ENCODE peak calls at places on chromosome 10, in eight cellular contexts. G, O, J, P, V, L, H and X are unnamed samples.

GRCh38 chr10:110175406-110175805 is 32.0 kb upstream of the MXI1 start:
- DNase-seq in V (no peak), G (no peak), H (peak; percentile 11), J (no peak), P (no peak), O (no peak), L (no peak), X (peak; percentile 32)

GRCh38 chr10:86258940-86259339 is 107.7 kb downstream of the GRID1 start:
- DNase-seq in L (no peak), P (no peak), H (no peak), J (no peak), G (no peak), V (no peak), O (peak; percentile 33), X (peak; percentile 50)

GRCh38 chr10:61076572-61077114 is 132.7 kb upstream of the RHOBTB1 start:
- DNase-seq in P (no peak), H (no peak), L (no peak), O (no peak), G (no peak), J (no peak), V (no peak), X (no peak)

GRCh38 chr10:124318076-124318475 is 100.6 kb downstream of the OAT start:
- DNase-seq in V (no peak), O (no peak), P (no peak), J (no peak), G (no peak), H (no peak), L (no peak), X (peak; percentile 62)

GRCh38 chr10:85333594-85333993 is 1005.2 kb downstream of the CCSER2 start:
- DNase-seq in J (no peak), H (no peak), L (no peak), V (no peak), G (no peak), O (no peak), P (no peak), X (no peak)

GRCh38 chr10:125340871-125341270 is 180.5 kb upstream of the CTBP2 start:
- DNase-seq in H (peak; percentile 43), O (no peak), L (no peak), G (no peak), J (no peak), P (no peak), V (no peak), X (no peak)

GRCh38 chr10:86373251-86373650 is 6.7 kb upstream of the GRID1 start:
- DNase-seq in P (no peak), H (no peak), O (peak; percentile 34), V (no peak), J (no peak), L (no peak), G (no peak), X (peak; percentile 50)

GRCh38 chr10:125263551-125263950 is 103.2 kb upstream of the CTBP2 start:
- DNase-seq in J (no peak), H (no peak), L (no peak), O (no peak), P (no peak), G (no peak), V (no peak), X (peak; percentile 13)

GRCh38 chr10:77333610-77334340 is 303.8 kb downstream of the KCNMA1 start:
- DNase-seq in J (no peak), H (peak; percentile 37), V (no peak), P (no peak), O (no peak), G (no peak), L (no peak), X (no peak)

GRCh38 chr10:71024490-71024889 is 136.1 kb upstream of the PCBD1 start:
- DNase-seq in J (no peak), L (no peak), P (no peak), V (no peak), H (no peak), G (no peak), O (no peak), X (no peak)

GRCh38 chr10:30727524-30727923 is 98.0 kb upstream of the LYZL2 start:
- DNase-seq in G (no peak), V (no peak), O (no peak), L (no peak), P (no peak), J (no peak), H (no peak), X (no peak)

GRCh38 chr10:11304906-11305585 is 287.4 kb downstream of the CELF2 start:
- DNase-seq in L (no peak), J (no peak), G (no peak), H (no peak), P (no peak), V (no peak), O (no peak), X (no peak)

GRCh38 chr10:3090914-3091313 is 23.6 kb downstream of the PFKP start:
- DNase-seq in J (no peak), G (no peak), P (no peak), O (peak; percentile 53), V (no peak), L (no peak), H (peak; percentile 49), X (no peak)

DNA sequence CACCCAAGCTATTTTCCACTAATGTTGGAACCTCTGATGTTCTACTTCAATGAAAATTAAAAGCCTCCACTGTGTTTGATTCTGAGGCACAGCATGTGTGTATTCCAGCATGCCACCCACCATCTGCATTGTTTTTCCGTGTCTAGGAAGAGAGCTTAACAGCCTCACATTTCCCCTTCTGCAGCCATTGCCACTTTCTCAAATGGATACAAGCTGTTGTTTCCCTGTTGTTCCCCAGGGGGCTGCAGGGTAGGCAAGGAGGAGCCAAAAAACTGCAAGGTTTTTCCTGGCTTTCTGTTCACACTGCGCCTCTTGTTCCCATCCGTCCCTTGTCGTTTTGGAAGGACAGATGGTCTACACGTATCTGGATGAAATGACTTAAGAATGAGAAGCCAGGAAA is 72.3 kb upstream of the DNAJB12 start:
- DNase-seq in H (no peak), V (no peak), G (no peak), L (no peak), O (no peak), J (no peak), P (no peak), X (no peak)
- TF ChIP-seq CTCF in H (no peak), V (no peak), G (no peak), L (no peak), O (no peak), J (no peak), P (no peak), X (no peak)

GRCh38 chr10:12549297-12549696 is 199.9 kb downstream of the CAMK1D start:
- DNase-seq in V (no peak), J (no peak), H (no peak), G (no peak), O (no peak), L (peak; percentile 40), P (no peak), X (no peak)
- TF ChIP-seq CTCF in V (peak; percentile 37), J (no peak), H (no peak), G (peak; percentile 25), O (no peak), L (peak; percentile 62), P (peak; percentile 32), X (no peak)

GRCh38 chr10:5344746-5345145 is 20.0 kb upstream of the UCN3 start:
- DNase-seq in G (no peak), V (no peak), J (no peak), O (no peak), P (no peak), L (no peak), H (no peak), X (no peak)

GRCh38 chr10:5346881-5347280 is 17.9 kb upstream of the UCN3 start:
- DNase-seq in L (no peak), J (no peak), G (no peak), V (no peak), P (no peak), O (no peak), H (no peak), X (no peak)

GRCh38 chr10:5343979-5344378 is 20.8 kb upstream of the UCN3 start:
- DNase-seq in G (no peak), P (no peak), H (no peak), J (no peak), O (no peak), V (no peak), L (no peak), X (no peak)

GRCh38 chr10:5343092-5343491 is 21.7 kb upstream of the UCN3 start:
- DNase-seq in O (no peak), P (no peak), L (no peak), H (no peak), G (no peak), J (no peak), V (no peak), X (no peak)

GRCh38 chr10:5343561-5343960 is 21.2 kb upstream of the UCN3 start:
- DNase-seq in H (no peak), V (no peak), O (no peak), P (no peak), L (no peak), G (no peak), J (no peak), X (no peak)
- TF ChIP-seq CTCF in H (no peak), V (no peak), O (no peak), P (no peak), L (no peak), G (peak; percentile 19), J (no peak), X (no peak)

GRCh38 chr10:31926765-31927596 is 1.6 kb downstream of the ARHGAP12 start:
- DNase-seq in L (no peak), J (no peak), P (no peak), O (no peak), H (no peak), V (no peak), G (no peak), X (no peak)

GRCh38 chr10:31928531-31929259 is at the start of gene ARHGAP12:
- DNase-seq in L (peak; percentile 85), H (peak; percentile 68), O (peak; percentile 94), P (peak; percentile 87), V (peak; percentile 96), J (peak; percentile 38), G (peak; percentile 89), X (peak; percentile 96)

GRCh38 chr10:31926154-31926553 is 2.5 kb downstream of the ARHGAP12 start:
- DNase-seq in G (no peak), H (peak; percentile 11), L (no peak), V (no peak), O (no peak), J (no peak), P (no peak), X (no peak)

GRCh38 chr10:31929260-31929985 is 792 bp upstream of the ARHGAP12 start:
- DNase-seq in L (peak; percentile 33), G (peak; percentile 64), P (peak; percentile 44), O (no peak), J (no peak), V (peak; percentile 84), H (peak; percentile 40), X (peak; percentile 70)

DNA sequence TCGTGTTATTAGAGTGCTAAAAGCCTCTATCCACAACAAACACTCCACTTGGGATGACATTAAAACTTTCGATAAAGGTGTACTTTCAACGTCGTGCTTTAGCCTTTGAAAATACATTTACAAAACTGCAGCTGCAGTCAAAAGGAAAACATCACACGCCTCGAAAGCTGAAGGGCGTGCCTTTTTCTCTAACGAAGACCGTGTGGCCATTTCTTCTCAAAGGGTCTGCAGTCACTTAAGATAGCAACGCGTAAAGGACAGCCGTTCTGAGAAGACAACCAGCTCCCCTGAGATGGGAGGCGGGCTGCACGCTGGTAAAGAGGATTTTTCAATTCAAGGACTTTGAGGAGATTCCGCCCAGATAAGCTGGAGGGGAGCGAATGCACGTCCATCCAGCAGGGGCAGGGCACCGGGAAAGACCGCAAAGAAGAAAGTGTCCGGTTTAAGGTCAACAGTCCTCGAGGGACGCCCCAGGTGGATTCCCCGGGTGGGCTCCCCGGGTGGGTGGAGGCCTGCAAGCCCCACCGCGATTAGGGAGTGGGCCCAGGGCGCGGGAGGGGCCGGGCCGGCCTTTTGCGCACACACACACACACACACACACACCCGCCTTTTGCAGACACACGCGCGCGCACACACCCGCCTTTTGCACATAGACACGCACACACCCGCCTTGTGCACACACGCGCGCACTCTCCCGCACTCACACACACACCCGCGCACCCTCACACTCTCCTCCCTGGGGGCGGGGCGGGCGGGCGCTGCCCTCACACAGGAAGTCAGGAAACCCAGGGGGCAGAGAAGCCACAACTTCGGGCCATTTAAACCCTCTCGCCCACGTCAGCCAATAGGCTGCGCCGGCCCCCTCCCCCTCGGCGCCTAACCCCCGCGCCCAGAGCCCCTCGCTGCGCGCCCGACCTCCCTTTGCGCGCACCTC is 767 bp downstream of the ARHGAP12 start:
- DNase-seq in G (peak; percentile 70), L (peak; percentile 73), V (peak; percentile 82), H (peak; percentile 35), P (peak; percentile 69), J (peak; percentile 19), O (peak; percentile 61), X (no peak)
- TF ChIP-seq CTCF in G (peak; percentile 17), L (peak; percentile 42), V (peak; percentile 39), H (peak; percentile 43), P (no peak), J (peak; percentile 19), O (no peak), X (peak; percentile 64)